ENCODE peak calls at places on chromosome 13, in eight cellular contexts. A is nephron progenitor cell; P is stimulated activated CD8-positive, alpha-beta memory T cell treated with anti-CD3 and anti-CD28 coated beads, Interleukin-4, amount 100 ng/mL, for 4 hours; D is osteocyte; F is activated T-cell treated with anti-CD3 and anti-CD28 coated beads, Interleukin-2, amount 50 U/mL, for 48 hours; G is HFF-Myc; N is iris pigment epithelial cell; U is fibroblast of mammary gland. X is an unnamed sample.
A peak's percentile ranks its signal among the peaks of the same experiment; 100 is the strongest.

GRCh38 chr13:42327725-42328124 is 55.8 kb downstream of the AKAP11 start:
- DNase-seq in N (no peak), U (no peak), D (no peak), P (no peak), G (no peak), A (no peak), F (no peak), X (no peak)

GRCh38 chr13:74128171-74128767 is 5.9 kb downstream of the KLF12 start:
- DNase-seq in F (peak; percentile 44), D (no peak), U (peak; percentile 38), P (no peak), A (peak; percentile 36), N (peak; percentile 79), G (no peak), X (peak; percentile 62)

GRCh38 chr13:93496985-93497673 is 270.5 kb downstream of the GPC6 start:
- DNase-seq in D (no peak), P (no peak), U (no peak), F (no peak), N (no peak), A (no peak), G (no peak), X (no peak)

GRCh38 chr13:27037571-27037970 is 134.0 kb downstream of the USP12 start:
- DNase-seq in U (no peak), D (no peak), G (no peak), N (no peak), P (no peak), F (no peak), A (no peak), X (no peak)

GRCh38 chr13:62038214-62038613 is 622.6 kb upstream of the PCDH20 start:
- DNase-seq in G (no peak), D (no peak), N (no peak), P (no peak), A (no peak), F (no peak), U (no peak), X (no peak)

GRCh38 chr13:23510979-23511735 is 59.1 kb upstream of the TNFRSF19 start:
- DNase-seq in P (no peak), D (no peak), G (no peak), A (peak; percentile 6), F (no peak), N (peak; percentile 58), U (peak; percentile 50), X (peak; percentile 59)

GRCh38 chr13:102974574-102975195 is 91.5 kb downstream of the SLC10A2 start:
- DNase-seq in A (no peak), D (no peak), U (no peak), N (no peak), P (no peak), G (no peak), F (no peak), X (no peak)

GRCh38 chr13:112747256-112747655 is 57.4 kb downstream of the ATP11A start:
- DNase-seq in G (no peak), U (no peak), D (no peak), A (no peak), N (no peak), P (no peak), F (no peak), X (no peak)

X was measured in fibroblast of pulmonary artery.